ENCODE peak calls at places on chromosomes 11 and 22, in five cellular contexts. I is mammary epithelial cell, W is A549, G is keratinocyte, M is thoracic aorta. P is an unnamed sample. For H3K9me3 and H3K4me1, the result is how much of the 10 kb centered on the place peaks cover.

GRCh38 chr11:113991170-113991569 is 16.3 kb downstream of the HTR3A start:
- DNase-seq in I (peak), W (no peak), G (no peak), M (no peak), P (peak)

GRCh38 chr11:369336-370018 is at the start of gene B4GALNT4:
- DNase-seq in I (no peak), W (peak), G (no peak), M (no peak), P (peak)

GRCh38 chr11:33779849-33780528 is 5.7 kb upstream of the FBXO3 start:
- DNase-seq in I (peak), W (no peak), G (no peak), M (no peak), P (peak)

GRCh38 chr11:113638378-113638777 is 67.7 kb downstream of the TMPRSS5 start:
- DNase-seq in I (no peak), W (no peak), G (no peak), M (no peak), P (no peak)

GRCh38 chr11:117950320-117950719 is 21.1 kb upstream of the TMPRSS13 start:
- DNase-seq in I (no peak), W (no peak), G (no peak), M (no peak), P (peak)

GRCh38 chr11:65130631-65131416 is 3.5 kb downstream of the SYVN1 start:
- DNase-seq in I (no peak), W (no peak), G (no peak), M (no peak), P (no peak)

GRCh38 chr11:19511413-19512183 is 201.0 kb upstream of the NAV2 start:
- DNase-seq in I (no peak), W (no peak), G (no peak), M (peak), P (no peak)

GRCh38 chr11:45683285-45684058 is 18.1 kb upstream of the CHST1 start:
- DNase-seq in I (no peak), W (no peak), G (no peak), M (no peak), P (no peak)

GRCh38 chr11:62392944-62393628 is 25.7 kb upstream of the SCGB1A1 start:
- DNase-seq in I (peak), W (peak), G (no peak), M (no peak), P (no peak)

GRCh38 chr11:65504671-65505433 is 6.0 kb downstream of the MALAT1 start:
- DNase-seq in I (no peak), W (no peak), G (no peak), M (no peak), P (peak)

GRCh38 chr22:41898645-41899044 is 16.2 kb downstream of the SHISA8 start:
- DNase-seq in I (no peak), W (no peak), G (no peak), M (no peak), P (no peak)

GRCh38 chr22:24822471-24822870 is 16.5 kb downstream of the SGSM1 start:
- DNase-seq in I (no peak), W (no peak), G (no peak), M (no peak), P (no peak)

GRCh38 chr11:6214530-6214929 is 9.2 kb downstream of the C11orf42 start:
- DNase-seq in I (no peak), W (no peak), G (no peak), M (no peak), P (no peak)

GRCh38 chr22:16783930-16784354 is 41.3 kb downstream of the XKR3 start:
- DNase-seq in I (no peak), W (peak), G (no peak), M (no peak), P (no peak)

GRCh38 chr11:94027210-94027609 is 6.1 kb downstream of the HEPHL1 start:
- DNase-seq in I (no peak), W (no peak), G (no peak), M (no peak), P (no peak)

GRCh38 chr22:50059881-50060262 is 1.8 kb upstream of the TTLL8 start:
- DNase-seq in I (no peak), W (no peak), G (no peak), M (no peak), P (no peak)

GRCh38 chr11:68749501-68750196 is 1.7 kb downstream of the TESMIN start:
- DNase-seq in I (no peak), W (no peak), G (no peak), M (no peak), P (peak)

GRCh38 chr11:115618428-115618827 is 114.2 kb upstream of the CADM1 start:
- DNase-seq in I (peak), W (no peak), G (no peak), M (no peak), P (peak)

GRCh38 chr11:72820439-72821139 is 6.4 kb downstream of the ATG16L2 start:
- DNase-seq in I (no peak), W (no peak), G (no peak), M (no peak), P (no peak)

GRCh38 chr22:38443675-38444521 is 11.1 kb downstream of the KCNJ4 start:
- DNase-seq in I (no peak), W (no peak), G (no peak), M (no peak), P (no peak)

GRCh38 chr11:48307760-48308386 is 1.9 kb downstream of the OR4S1 start:
- DNase-seq in I (peak), W (peak), G (no peak), M (no peak), P (peak)
- H3K9me3 ChIP-seq in I (under half), W (under half), G (under half), M (under half), P (under half)

GRCh38 chr11:111362887-111363411 is 16.1 kb downstream of the POU2AF1 start:
- DNase-seq in I (peak), W (no peak), G (no peak), M (no peak), P (no peak)
- H3K4me1 ChIP-seq in I (under half), W (under half), G (under half), M (under half), P (under half)

GRCh38 chr11:28910926-28911325 is 802.7 kb downstream of the METTL15 start:
- DNase-seq in I (no peak), W (no peak), G (no peak), M (no peak), P (peak)

GRCh38 chr11:28919194-28919593 is 811.0 kb downstream of the METTL15 start:
- DNase-seq in I (peak), W (no peak), G (no peak), M (no peak), P (no peak)

GRCh38 chr11:28911829-28912228 is 803.6 kb downstream of the METTL15 start:
- DNase-seq in I (no peak), W (no peak), G (no peak), M (no peak), P (no peak)

GRCh38 chr11:28913883-28914282 is 805.7 kb downstream of the METTL15 start:
- DNase-seq in I (no peak), W (no peak), G (no peak), M (no peak), P (no peak)
- H3K9me3 ChIP-seq in I (under half), W (under half), G (under half), M (under half), P (under half)

DNA sequence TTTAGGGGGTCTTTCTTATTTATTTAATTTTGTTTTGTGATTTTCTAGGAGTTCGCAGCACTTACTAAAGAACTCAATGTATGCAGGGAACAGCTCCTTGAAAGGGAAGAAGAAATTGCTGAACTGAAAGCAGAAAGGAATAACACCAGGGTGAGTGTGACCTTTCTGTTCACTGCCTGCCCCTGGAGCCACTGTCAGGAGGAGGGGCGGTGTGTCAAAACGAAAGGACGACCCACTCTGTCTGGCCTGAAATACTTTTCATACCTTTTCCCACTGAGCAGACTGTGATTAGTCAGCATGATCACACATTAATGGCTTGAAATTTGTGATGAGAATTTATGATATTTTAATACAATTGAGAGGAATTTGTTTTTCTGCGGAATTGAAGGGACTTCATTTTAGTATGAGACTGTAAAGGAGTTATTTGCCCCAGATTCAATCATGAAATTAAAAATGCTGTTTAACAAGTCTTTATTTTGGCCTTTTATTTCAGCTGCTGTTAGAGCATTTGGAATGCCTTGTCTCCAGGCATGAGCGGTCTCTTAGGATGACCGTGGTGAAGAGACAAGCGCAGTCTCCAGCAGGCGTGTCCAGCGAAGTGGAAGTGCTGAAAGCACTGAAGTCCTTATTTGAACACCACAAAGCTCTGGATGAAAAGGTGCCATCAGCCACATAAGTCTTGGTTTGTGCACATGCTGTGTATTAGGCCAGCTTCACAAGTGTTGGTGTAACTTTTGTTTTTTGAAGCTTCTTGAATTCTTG is 54.0 kb downstream of the PPFIA1 start:
- DNase-seq in I (no peak), W (no peak), G (no peak), M (no peak), P (no peak)
- H3K4me1 ChIP-seq in I (under half), W (under half), G (under half), M (under half), P (under half)

GRCh38 chr22:23047742-23048141 is 22.6 kb upstream of the GNAZ start:
- DNase-seq in I (no peak), W (no peak), G (no peak), M (no peak), P (no peak)
- H3K9me3 ChIP-seq in I (under half), W (under half), G (under half), M (under half), P (under half)

GRCh38 chr22:46549565-46549840 is 12.1 kb upstream of the CELSR1 start:
- DNase-seq in I (no peak), W (no peak), G (no peak), M (no peak), P (no peak)
- H3K4me1 ChIP-seq in I (under half), W (under half), G (under half), M (under half), P (under half)

DNA sequence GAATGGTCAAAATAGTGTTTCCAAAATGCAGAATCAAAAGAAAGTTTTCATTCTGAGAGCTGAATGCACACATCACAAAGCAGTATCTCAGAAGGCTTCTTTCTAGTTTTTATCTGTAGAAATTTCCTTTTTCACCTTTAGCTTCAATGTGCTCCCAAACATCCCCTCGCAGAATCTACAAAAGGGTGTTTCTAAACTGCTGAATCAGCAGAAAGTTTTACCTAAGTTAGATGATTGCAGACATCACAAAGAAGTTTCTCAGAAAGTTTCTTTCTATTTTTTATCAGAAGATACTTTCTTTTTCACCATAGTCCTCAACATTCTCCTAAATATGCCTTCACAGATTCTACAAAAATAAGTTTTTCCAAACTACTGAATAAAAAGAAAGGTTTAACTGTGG is 239.8 kb downstream of the OR4A5 start:
- DNase-seq in I (no peak), W (no peak), G (no peak), M (no peak), P (no peak)
- H3K9me3 ChIP-seq in I (under half), W (under half), G (under half), M (under half), P (under half)

DNA sequence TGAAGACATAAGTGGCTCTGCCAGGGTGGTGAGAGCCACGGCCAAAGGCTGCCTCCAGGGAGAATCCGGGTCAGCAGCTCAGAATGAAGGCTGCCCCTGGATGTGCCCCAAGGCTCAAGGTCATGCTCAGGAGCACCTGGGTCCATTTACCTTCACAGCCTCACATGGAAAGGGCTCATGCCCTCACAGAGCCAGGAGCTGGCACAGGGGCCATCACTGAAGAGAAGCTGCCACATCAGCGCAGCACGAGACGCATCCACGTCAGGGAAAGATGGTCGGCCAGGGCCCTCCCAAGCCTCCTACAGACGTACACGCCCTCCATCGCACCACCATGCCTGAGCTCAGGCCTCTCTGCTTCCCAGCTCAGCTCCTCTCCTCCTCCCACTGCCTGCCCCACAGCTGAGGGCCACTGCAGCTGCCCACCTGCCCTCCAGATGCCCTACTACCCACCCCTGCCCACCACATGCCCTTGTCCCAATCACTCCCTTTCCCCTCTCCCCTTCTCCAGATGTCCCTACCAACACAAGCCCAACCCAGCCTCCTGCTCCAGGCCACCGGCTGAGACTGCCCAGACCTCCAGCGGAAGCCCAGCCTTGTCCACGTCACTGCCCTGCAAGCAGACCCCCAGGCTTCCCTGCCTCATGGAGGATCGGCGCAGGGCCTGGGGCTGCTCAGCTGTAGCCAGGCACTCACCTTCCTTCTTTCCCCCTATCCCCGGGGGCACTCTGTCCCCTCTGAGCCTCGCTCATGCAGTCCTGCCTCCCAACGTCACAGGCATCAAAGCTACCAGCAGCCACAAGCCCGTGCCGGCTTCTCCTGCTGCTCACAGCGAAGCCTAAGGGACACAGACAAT is 144.1 kb downstream of the SHANK2 start:
- DNase-seq in I (no peak), W (no peak), G (no peak), M (no peak), P (no peak)
- H3K4me1 ChIP-seq in I (under half), W (under half), G (under half), M (under half), P (under half)